ENCODE peak calls at places on chromosomes 13 and 19, in seven cellular contexts. One of them, this sample, is unnamed.

GRCh38 chr19:51002542-51003311 is 1.3 kb upstream of the KLK8 start:
- DNase-seq in mucosa of descending colon: no peak
- DNase-seq in stimulated activated CD4-positive, alpha-beta T cell treated with anti-CD3 and anti-CD28 coated beads, Interleukin-15, amount 100 ng/mL, for 1 hour: no peak
- DNase-seq in IMR-90: no peak
- DNase-seq in cerebellar nuclear complex: no peak
- DNase-seq in brain pericyte: no peak
- DNase-seq in amygdala: no peak
- DNase-seq in this sample: no peak

GRCh38 chr13:43487459-43487858 is 299.3 kb downstream of the ENOX1 start:
- DNase-seq in mucosa of descending colon: no peak
- DNase-seq in stimulated activated CD4-positive, alpha-beta T cell treated with anti-CD3 and anti-CD28 coated beads, Interleukin-15, amount 100 ng/mL, for 1 hour: no peak
- DNase-seq in IMR-90: no peak
- DNase-seq in cerebellar nuclear complex: no peak
- DNase-seq in brain pericyte: no peak
- DNase-seq in amygdala: no peak
- DNase-seq in this sample: no peak

GRCh38 chr13:79782541-79783216 is 301.7 kb downstream of the NDFIP2 start:
- DNase-seq in mucosa of descending colon: peak
- DNase-seq in stimulated activated CD4-positive, alpha-beta T cell treated with anti-CD3 and anti-CD28 coated beads, Interleukin-15, amount 100 ng/mL, for 1 hour: no peak
- DNase-seq in IMR-90: peak
- DNase-seq in cerebellar nuclear complex: no peak
- DNase-seq in brain pericyte: no peak
- DNase-seq in amygdala: peak
- DNase-seq in this sample: peak

GRCh38 chr19:39045506-39045905 is 13.2 kb upstream of the FBXO27 start:
- DNase-seq in mucosa of descending colon: no peak
- DNase-seq in stimulated activated CD4-positive, alpha-beta T cell treated with anti-CD3 and anti-CD28 coated beads, Interleukin-15, amount 100 ng/mL, for 1 hour: no peak
- DNase-seq in IMR-90: no peak
- DNase-seq in cerebellar nuclear complex: no peak
- DNase-seq in brain pericyte: no peak
- DNase-seq in amygdala: no peak
- DNase-seq in this sample: no peak

GRCh38 chr19:42079886-42080763 is 4.2 kb downstream of the ZNF574 start:
- DNase-seq in mucosa of descending colon: no peak
- DNase-seq in stimulated activated CD4-positive, alpha-beta T cell treated with anti-CD3 and anti-CD28 coated beads, Interleukin-15, amount 100 ng/mL, for 1 hour: no peak
- DNase-seq in IMR-90: no peak
- DNase-seq in cerebellar nuclear complex: no peak
- DNase-seq in brain pericyte: no peak
- DNase-seq in amygdala: no peak
- DNase-seq in this sample: no peak

GRCh38 chr13:30739646-30740642 is 4.6 kb downstream of the ALOX5AP start:
- DNase-seq in mucosa of descending colon: no peak
- DNase-seq in stimulated activated CD4-positive, alpha-beta T cell treated with anti-CD3 and anti-CD28 coated beads, Interleukin-15, amount 100 ng/mL, for 1 hour: peak
- DNase-seq in IMR-90: peak
- DNase-seq in cerebellar nuclear complex: no peak
- DNase-seq in brain pericyte: no peak
- DNase-seq in amygdala: no peak
- DNase-seq in this sample: peak

GRCh38 chr19:34880034-34880433 is 46.7 kb upstream of the ZNF30 start:
- DNase-seq in mucosa of descending colon: no peak
- DNase-seq in stimulated activated CD4-positive, alpha-beta T cell treated with anti-CD3 and anti-CD28 coated beads, Interleukin-15, amount 100 ng/mL, for 1 hour: no peak
- DNase-seq in IMR-90: no peak
- DNase-seq in cerebellar nuclear complex: no peak
- DNase-seq in brain pericyte: no peak
- DNase-seq in amygdala: no peak
- DNase-seq in this sample: no peak

GRCh38 chr13:109989155-109989554 is 202.8 kb upstream of the IRS2 start:
- DNase-seq in mucosa of descending colon: no peak
- DNase-seq in stimulated activated CD4-positive, alpha-beta T cell treated with anti-CD3 and anti-CD28 coated beads, Interleukin-15, amount 100 ng/mL, for 1 hour: no peak
- DNase-seq in IMR-90: peak
- DNase-seq in cerebellar nuclear complex: no peak
- DNase-seq in brain pericyte: no peak
- DNase-seq in amygdala: no peak
- DNase-seq in this sample: peak

GRCh38 chr19:43584484-43584883 is 8.9 kb downstream of the PINLYP start:
- DNase-seq in mucosa of descending colon: no peak
- DNase-seq in stimulated activated CD4-positive, alpha-beta T cell treated with anti-CD3 and anti-CD28 coated beads, Interleukin-15, amount 100 ng/mL, for 1 hour: no peak
- DNase-seq in IMR-90: no peak
- DNase-seq in cerebellar nuclear complex: no peak
- DNase-seq in brain pericyte: no peak
- DNase-seq in amygdala: no peak
- DNase-seq in this sample: no peak

GRCh38 chr13:45143346-45143751 is 23.0 kb downstream of the GTF2F2 start:
- DNase-seq in mucosa of descending colon: no peak
- DNase-seq in stimulated activated CD4-positive, alpha-beta T cell treated with anti-CD3 and anti-CD28 coated beads, Interleukin-15, amount 100 ng/mL, for 1 hour: no peak
- DNase-seq in IMR-90: peak
- DNase-seq in cerebellar nuclear complex: no peak
- DNase-seq in brain pericyte: no peak
- DNase-seq in amygdala: no peak
- DNase-seq in this sample: peak

GRCh38 chr19:1211494-1212234 is 6.1 kb downstream of the STK11 start:
- DNase-seq in mucosa of descending colon: peak
- DNase-seq in stimulated activated CD4-positive, alpha-beta T cell treated with anti-CD3 and anti-CD28 coated beads, Interleukin-15, amount 100 ng/mL, for 1 hour: no peak
- DNase-seq in IMR-90: no peak
- DNase-seq in cerebellar nuclear complex: no peak
- DNase-seq in brain pericyte: no peak
- DNase-seq in amygdala: no peak
- DNase-seq in this sample: no peak

GRCh38 chr19:927044-927706 is 1.3 kb downstream of the ARID3A start:
- DNase-seq in mucosa of descending colon: peak
- DNase-seq in stimulated activated CD4-positive, alpha-beta T cell treated with anti-CD3 and anti-CD28 coated beads, Interleukin-15, amount 100 ng/mL, for 1 hour: no peak
- DNase-seq in IMR-90: no peak
- DNase-seq in cerebellar nuclear complex: no peak
- DNase-seq in brain pericyte: no peak
- DNase-seq in amygdala: no peak
- DNase-seq in this sample: peak

GRCh38 chr13:77325371-77325941 is 1.4 kb downstream of the MYCBP2 start:
- DNase-seq in mucosa of descending colon: no peak
- DNase-seq in stimulated activated CD4-positive, alpha-beta T cell treated with anti-CD3 and anti-CD28 coated beads, Interleukin-15, amount 100 ng/mL, for 1 hour: no peak
- DNase-seq in IMR-90: no peak
- DNase-seq in cerebellar nuclear complex: no peak
- DNase-seq in brain pericyte: no peak
- DNase-seq in amygdala: no peak
- DNase-seq in this sample: peak

GRCh38 chr13:26179344-26179743 is 42.8 kb downstream of the RNF6 start:
- DNase-seq in mucosa of descending colon: no peak
- DNase-seq in stimulated activated CD4-positive, alpha-beta T cell treated with anti-CD3 and anti-CD28 coated beads, Interleukin-15, amount 100 ng/mL, for 1 hour: no peak
- DNase-seq in IMR-90: no peak
- DNase-seq in cerebellar nuclear complex: no peak
- DNase-seq in brain pericyte: no peak
- DNase-seq in amygdala: no peak
- DNase-seq in this sample: no peak

GRCh38 chr19:1259873-1260748 is 9.0 kb upstream of the CIRBP start:
- DNase-seq in mucosa of descending colon: peak
- DNase-seq in stimulated activated CD4-positive, alpha-beta T cell treated with anti-CD3 and anti-CD28 coated beads, Interleukin-15, amount 100 ng/mL, for 1 hour: no peak
- DNase-seq in IMR-90: no peak
- DNase-seq in cerebellar nuclear complex: no peak
- DNase-seq in brain pericyte: no peak
- DNase-seq in amygdala: no peak
- DNase-seq in this sample: no peak

GRCh38 chr13:56861472-56861871 is 279.2 kb upstream of the PRR20A start:
- DNase-seq in mucosa of descending colon: no peak
- DNase-seq in stimulated activated CD4-positive, alpha-beta T cell treated with anti-CD3 and anti-CD28 coated beads, Interleukin-15, amount 100 ng/mL, for 1 hour: no peak
- DNase-seq in IMR-90: no peak
- DNase-seq in cerebellar nuclear complex: no peak
- DNase-seq in brain pericyte: no peak
- DNase-seq in amygdala: no peak
- DNase-seq in this sample: no peak

GRCh38 chr19:43672061-43672679 is 2.2 kb upstream of the PLAUR start:
- DNase-seq in mucosa of descending colon: no peak
- DNase-seq in stimulated activated CD4-positive, alpha-beta T cell treated with anti-CD3 and anti-CD28 coated beads, Interleukin-15, amount 100 ng/mL, for 1 hour: no peak
- DNase-seq in IMR-90: no peak
- DNase-seq in cerebellar nuclear complex: no peak
- DNase-seq in brain pericyte: no peak
- DNase-seq in amygdala: no peak
- DNase-seq in this sample: peak

This sample was measured in choroid plexus epithelial cell.